ENCODE peak calls at places on chromosomes 5 and 9, in nine cellular contexts. G is tibial nerve, X is psoas muscle, L is astrocyte of the spinal cord, Y is GM20000, N is HCT116, P is B cell, C is nephron progenitor cell, E is GM12865. A is an unnamed sample.

GRCh38 chr5:88190106-88190834 is 78.4 kb downstream of the TMEM161B start:
- DNase-seq in E (peak), Y (no peak), N (no peak), L (no peak), C (no peak), P (no peak), G (no peak), X (no peak), A (no peak)

GRCh38 chr9:89892053-89892419 is 287.2 kb downstream of the GADD45G start:
- DNase-seq in N (no peak), E (no peak), L (no peak), X (no peak), C (no peak), Y (no peak), P (no peak), G (no peak), A (no peak)

GRCh38 chr5:34576849-34577248 is 79.3 kb upstream of the RAI14 start:
- DNase-seq in P (no peak), X (no peak), N (no peak), Y (no peak), C (no peak), G (no peak), L (peak), E (no peak), A (no peak)

GRCh38 chr5:127844631-127845030 is 141.4 kb downstream of the CCDC192 start:
- DNase-seq in P (no peak), E (no peak), Y (no peak), X (no peak), N (no peak), L (peak), G (no peak), C (no peak), A (no peak)

GRCh38 chr5:60287174-60287771 is 393.7 kb upstream of the PDE4D start:
- DNase-seq in Y (peak), X (no peak), E (peak), G (no peak), N (peak), P (no peak), C (peak), L (peak), A (peak)

GRCh38 chr5:119996128-119996527 is 366.8 kb downstream of the FAM170A start:
- DNase-seq in G (no peak), P (no peak), N (no peak), Y (no peak), C (no peak), E (no peak), X (no peak), L (peak), A (no peak)

GRCh38 chr5:64019746-64020145 is 57.5 kb upstream of the HTR1A start:
- DNase-seq in X (no peak), G (no peak), P (no peak), E (no peak), L (no peak), C (no peak), Y (no peak), N (no peak), A (no peak)

GRCh38 chr5:40046792-40047191 is 622.0 kb upstream of the DAB2 start:
- DNase-seq in G (no peak), L (peak), N (no peak), E (no peak), C (no peak), Y (no peak), P (no peak), X (no peak), A (no peak)

GRCh38 chr9:136192289-136193126 is 12.4 kb downstream of the LHX3 start:
- DNase-seq in C (no peak), P (no peak), N (no peak), G (no peak), X (no peak), L (no peak), Y (no peak), E (no peak), A (no peak)

GRCh38 chr9:87657190-87657589 is 68.7 kb upstream of the CTSL start:
- DNase-seq in P (no peak), X (no peak), C (no peak), E (no peak), N (no peak), L (peak), Y (no peak), G (no peak), A (no peak)

GRCh38 chr5:28473531-28474107 is 1435.2 kb upstream of the CDH9 start:
- DNase-seq in X (no peak), Y (no peak), N (no peak), E (no peak), P (no peak), L (peak), G (no peak), C (no peak), A (no peak)

GRCh38 chr9:91477106-91477505 is 53.5 kb upstream of the NFIL3 start:
- DNase-seq in Y (no peak), P (no peak), E (no peak), N (no peak), L (no peak), X (no peak), C (no peak), G (no peak), A (no peak)

GRCh38 chr5:96934291-96934694 is 1.6 kb upstream of the LNPEP start:
- DNase-seq in Y (no peak), X (no peak), G (no peak), L (no peak), C (no peak), N (no peak), E (peak), P (no peak), A (no peak)

GRCh38 chr5:97979740-97980139 is 793.7 kb upstream of the RGMB start:
- DNase-seq in C (no peak), E (no peak), Y (no peak), P (no peak), X (no peak), N (no peak), L (peak), G (no peak), A (no peak)

GRCh38 chr5:58261605-58262004 is 198.3 kb downstream of the PLK2 start:
- DNase-seq in G (no peak), E (no peak), C (no peak), N (no peak), X (no peak), P (no peak), Y (no peak), L (no peak), A (no peak)

GRCh38 chr5:113112435-113112834 is 135.8 kb downstream of the DCP2 start:
- DNase-seq in N (no peak), G (no peak), C (no peak), E (no peak), L (peak), X (no peak), P (no peak), Y (no peak), A (no peak)

GRCh38 chr5:1005362-1005851 is 3.2 kb upstream of the NKD2 start:
- DNase-seq in G (peak), P (no peak), Y (no peak), L (no peak), C (no peak), X (peak), N (no peak), E (no peak), A (peak)

GRCh38 chr5:64206653-64207052 is 41.0 kb downstream of the RNF180 start:
- DNase-seq in E (no peak), Y (no peak), C (no peak), X (no peak), G (no peak), P (no peak), N (no peak), L (peak), A (no peak)

GRCh38 chr5:90528704-90529233 is 615 bp downstream of the LYSMD3 start:
- DNase-seq in G (no peak), E (peak), X (no peak), N (no peak), Y (peak), P (no peak), L (peak), C (no peak), A (no peak)

GRCh38 chr5:15850536-15850935 is 329.1 kb downstream of the MARCHF11 start:
- DNase-seq in N (no peak), E (no peak), Y (no peak), G (no peak), C (no peak), X (no peak), L (no peak), P (no peak), A (no peak)

GRCh38 chr9:104780796-104781395 is 17.0 kb downstream of the NIPSNAP3B start:
- DNase-seq in P (no peak), N (peak), E (peak), G (no peak), Y (peak), C (no peak), L (peak), X (no peak), A (no peak)

GRCh38 chr9:22238809-22239684 is 207.6 kb upstream of the DMRTA1 start:
- DNase-seq in P (no peak), L (peak), E (peak), N (peak), Y (peak), G (no peak), C (no peak), X (no peak), A (no peak)

GRCh38 chr5:25064306-25064705 is 419.5 kb upstream of the CDH10 start:
- DNase-seq in C (no peak), N (no peak), L (no peak), E (no peak), G (no peak), P (no peak), Y (no peak), X (no peak), A (no peak)

GRCh38 chr9:134355561-134356278 is 29.5 kb downstream of the RXRA start:
- DNase-seq in L (no peak), E (no peak), X (no peak), C (no peak), G (no peak), P (no peak), N (no peak), Y (no peak), A (no peak)

GRCh38 chr5:178118345-178118744 is 5.0 kb downstream of the N4BP3 start:
- DNase-seq in E (peak), L (no peak), P (peak), N (no peak), G (no peak), X (no peak), C (no peak), Y (no peak), A (peak)

GRCh38 chr5:178122346-178122745 is 8.5 kb upstream of the RMND5B start:
- DNase-seq in P (no peak), L (no peak), E (no peak), Y (no peak), G (no peak), C (no peak), N (no peak), X (no peak), A (no peak)

GRCh38 chr5:178121450-178122276 is 8.3 kb downstream of the N4BP3 start:
- DNase-seq in X (peak), E (no peak), Y (no peak), P (no peak), N (no peak), G (no peak), C (no peak), L (no peak), A (peak)

GRCh38 chr5:178119915-178120660 is 6.8 kb downstream of the N4BP3 start:
- DNase-seq in Y (no peak), P (no peak), G (no peak), E (no peak), C (no peak), X (no peak), L (no peak), N (no peak), A (no peak)

GRCh38 chr5:178120661-178121357 is 7.5 kb downstream of the N4BP3 start:
- DNase-seq in L (peak), E (peak), P (peak), C (peak), G (peak), N (no peak), Y (peak), X (peak), A (peak)
- TF ChIP-seq CTCF in L (peak), E (peak), P (peak), C (peak), G (peak), N (peak), Y (peak), X (peak), A (peak)

DNA sequence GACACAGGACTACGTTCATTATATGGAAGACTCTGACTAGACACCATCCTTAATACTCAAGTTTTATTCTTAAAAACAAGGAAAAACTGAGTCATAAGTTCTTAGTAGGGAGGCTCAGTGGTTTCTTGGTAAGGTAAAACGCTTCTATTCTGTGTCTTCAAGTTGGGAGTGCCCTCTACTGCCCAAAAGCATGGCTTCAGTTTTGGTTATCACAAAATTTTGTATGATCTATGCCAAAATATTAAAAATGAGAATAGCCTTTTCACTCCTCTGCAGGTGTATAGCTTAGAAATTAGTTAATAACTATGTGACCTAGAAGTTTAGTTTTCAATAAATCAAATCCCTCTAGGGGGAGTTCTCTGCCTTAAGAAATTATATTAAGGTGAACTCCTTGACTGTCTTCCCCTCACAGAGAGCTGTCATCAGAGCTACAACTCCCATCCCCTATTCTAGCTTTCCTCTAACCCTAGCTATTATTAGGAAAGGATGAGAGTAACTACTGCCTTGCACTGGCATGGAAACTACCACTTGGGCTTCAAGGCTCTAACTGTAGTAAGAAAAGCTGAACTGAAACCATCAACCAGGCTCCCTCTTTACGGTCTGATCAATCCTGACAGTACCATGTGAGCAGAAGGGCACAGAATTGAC is 189.7 kb downstream of the GNAQ start:
- DNase-seq in E (peak), X (no peak), L (no peak), G (no peak), Y (no peak), C (no peak), N (no peak), P (no peak), A (no peak)
- TF ChIP-seq CTCF in E (peak), X (peak), L (peak), G (peak), Y (no peak), C (no peak), N (peak), P (no peak), A (peak)

GRCh38 chr9:2367970-2368369 is 253.6 kb upstream of the VLDLR start:
- DNase-seq in P (no peak), C (no peak), N (no peak), G (no peak), E (peak), Y (no peak), L (no peak), X (no peak), A (no peak)
- TF ChIP-seq CTCF in P (no peak), C (no peak), N (peak), G (no peak), E (peak), Y (peak), L (peak), X (no peak), A (no peak)

DNA sequence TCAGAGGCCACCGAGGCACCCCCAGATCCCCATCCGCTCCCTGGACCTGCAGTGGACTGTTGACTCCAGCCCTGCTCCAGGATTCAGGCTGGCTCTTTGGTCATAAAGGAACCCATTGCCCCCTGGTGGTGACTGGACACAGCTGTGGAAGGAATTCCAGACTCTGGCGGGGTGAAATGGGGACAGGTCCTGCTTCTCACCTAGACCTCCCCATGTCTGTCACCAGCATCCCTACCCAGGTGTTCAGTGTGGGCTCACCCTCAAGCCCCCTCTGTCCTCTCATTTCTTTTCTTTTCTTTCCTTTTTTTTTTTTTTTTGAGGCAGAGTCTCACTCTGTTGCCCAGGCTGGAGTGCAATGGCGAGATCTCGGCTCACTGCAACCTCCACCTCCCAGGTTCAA is 25.5 kb upstream of the STXBP1 start:
- DNase-seq in Y (peak), X (peak), N (no peak), C (peak), L (peak), P (peak), E (peak), G (peak), A (peak)
- TF ChIP-seq CTCF in Y (peak), X (peak), N (peak), C (peak), L (peak), P (peak), E (peak), G (peak), A (peak)

A was measured in Peyer's patch.